ENCODE peak calls at places on chromosome 20, in five cellular contexts. E is H7, Y is A172, N is T-helper 2 cell, K is brain pericyte. B is an unnamed sample.

GRCh38 chr20:63639093-63639860 is 12.4 kb upstream of the GMEB2 start:
- DNase-seq in E (no peak), Y (no peak), N (peak; percentile 66), K (no peak), B (no peak)

GRCh38 chr20:61127311-61128044 is 124.6 kb upstream of the CDH4 start:
- DNase-seq in E (no peak), Y (peak; percentile 94), N (no peak), K (no peak), B (peak; percentile 78)

GRCh38 chr20:58640446-58640845 is 10.6 kb upstream of the STX16 start:
- DNase-seq in E (no peak), Y (no peak), N (no peak), K (no peak), B (peak; percentile 63)

GRCh38 chr20:22890605-22891300 is 144.4 kb upstream of the SSTR4 start:
- DNase-seq in E (no peak), Y (no peak), N (no peak), K (no peak), B (no peak)

GRCh38 chr20:61745397-61746146 is 320.1 kb downstream of the TAF4 start:
- DNase-seq in E (no peak), Y (no peak), N (no peak), K (no peak), B (no peak)

GRCh38 chr20:38173237-38174156 is 8.4 kb upstream of the TGM2 start:
- DNase-seq in E (no peak), Y (peak; percentile 96), N (no peak), K (no peak), B (peak; percentile 97)

GRCh38 chr20:5719861-5720401 is 30.3 kb upstream of the SHLD1 start:
- DNase-seq in E (no peak), Y (peak; percentile 68), N (no peak), K (no peak), B (peak; percentile 49)

GRCh38 chr20:63553933-63554290 is at the start of gene FNDC11:
- DNase-seq in E (peak; percentile 94), Y (no peak), N (peak; percentile 44), K (no peak), B (peak; percentile 58)

GRCh38 chr20:25177890-25178321 is 17.6 kb upstream of the ENTPD6 start:
- DNase-seq in E (no peak), Y (peak; percentile 86), N (no peak), K (no peak), B (no peak)

GRCh38 chr20:3654326-3655031 is 8.7 kb downstream of the GFRA4 start:
- DNase-seq in E (no peak), Y (no peak), N (no peak), K (no peak), B (no peak)

B was measured in GM23248.